ENCODE peak calls at places on chromosome 15, in five cellular contexts. Z, I, A, U and P are unnamed samples.

GRCh38 chr15:78445875-78446274 is 7.9 kb downstream of the IREB2 start:
- DNase-seq in Z (no peak), I (no peak), A (no peak), U (no peak), P (no peak)

GRCh38 chr15:60004019-60004845 is at the start of gene FOXB1:
- DNase-seq in Z (no peak), I (peak), A (peak), U (peak), P (no peak)

GRCh38 chr15:91538782-91539181 is 314.7 kb upstream of the SLCO3A1 start:
- DNase-seq in Z (no peak), I (no peak), A (no peak), U (no peak), P (no peak)

GRCh38 chr15:51775967-51776816 is 24.8 kb downstream of the TMOD2 start:
- DNase-seq in Z (peak), I (peak), A (peak), U (peak), P (peak)

GRCh38 chr15:38377547-38378161 is 76.3 kb upstream of the FAM98B start:
- DNase-seq in Z (peak), I (no peak), A (no peak), U (no peak), P (peak)

GRCh38 chr15:82043130-82043673 is 2.6 kb downstream of the MEX3B start:
- DNase-seq in Z (no peak), I (no peak), A (no peak), U (peak), P (no peak)

GRCh38 chr15:37096878-37097568 is 3.3 kb downstream of the MEIS2 start:
- DNase-seq in Z (peak), I (peak), A (no peak), U (no peak), P (peak)

GRCh38 chr15:37101634-37102314 is 1.4 kb upstream of the MEIS2 start:
- DNase-seq in Z (peak), I (peak), A (peak), U (peak), P (peak)

GRCh38 chr15:33068531-33068990 is 126.0 kb downstream of the FMN1 start:
- DNase-seq in Z (no peak), I (no peak), A (peak), U (no peak), P (peak)

GRCh38 chr15:63870403-63871209 is 36.9 kb upstream of the HERC1 start:
- DNase-seq in Z (peak), I (peak), A (peak), U (no peak), P (peak)

GRCh38 chr15:71916834-71917233 is 106.5 kb downstream of the NR2E3 start:
- DNase-seq in Z (no peak), I (no peak), A (peak), U (no peak), P (no peak)

GRCh38 chr15:92576597-92577200 is 78.9 kb downstream of the FAM174B start:
- DNase-seq in Z (no peak), I (no peak), A (no peak), U (peak), P (no peak)

GRCh38 chr15:84863480-84864428 is 20.7 kb upstream of the SLC28A1 start:
- DNase-seq in Z (no peak), I (no peak), A (no peak), U (no peak), P (no peak)

GRCh38 chr15:83358972-83359564 is 74.6 kb upstream of the BNC1 start:
- DNase-seq in Z (no peak), I (no peak), A (no peak), U (no peak), P (no peak)

GRCh38 chr15:100732359-100733055 is 130.1 kb downstream of the ASB7 start:
- DNase-seq in Z (peak), I (no peak), A (peak), U (peak), P (no peak)

GRCh38 chr15:51024735-51025453 is 69.8 kb downstream of the TNFAIP8L3 start:
- DNase-seq in Z (peak), I (no peak), A (no peak), U (no peak), P (no peak)

GRCh38 chr15:24734391-24734790 is 58.8 kb downstream of the NPAP1 start:
- DNase-seq in Z (no peak), I (no peak), A (no peak), U (no peak), P (no peak)

GRCh38 chr15:88018865-88019626 is 237.5 kb downstream of the NTRK3 start:
- DNase-seq in Z (no peak), I (no peak), A (peak), U (no peak), P (peak)

GRCh38 chr15:87269566-87269965 is 987.0 kb downstream of the NTRK3 start:
- DNase-seq in Z (no peak), I (no peak), A (peak), U (no peak), P (no peak)

GRCh38 chr15:59550961-59551360 is 60.6 kb upstream of the GCNT3 start:
- DNase-seq in Z (no peak), I (no peak), A (no peak), U (no peak), P (peak)

GRCh38 chr15:56496635-56497034 is 31.7 kb upstream of the MNS1 start:
- DNase-seq in Z (peak), I (peak), A (peak), U (no peak), P (peak)

GRCh38 chr15:63992300-63992699 is 54.0 kb downstream of the DAPK2 start:
- DNase-seq in Z (no peak), I (no peak), A (no peak), U (no peak), P (no peak)

GRCh38 chr15:42796955-42797779 is 60.2 kb upstream of the CDAN1 start:
- DNase-seq in Z (peak), I (no peak), A (no peak), U (no peak), P (no peak)

GRCh38 chr15:52262364-52262763 is 33.2 kb downstream of the MYO5C start:
- DNase-seq in Z (no peak), I (peak), A (no peak), U (no peak), P (peak)

GRCh38 chr15:96166223-96167200 is 164.0 kb upstream of the NR2F2 start:
- DNase-seq in Z (no peak), I (peak), A (no peak), U (no peak), P (no peak)

GRCh38 chr15:44527241-44527640 is 9.7 kb upstream of the EIF3J start:
- DNase-seq in Z (no peak), I (no peak), A (no peak), U (no peak), P (no peak)

GRCh38 chr15:99435138-99435695 is 130.6 kb upstream of the MEF2A start:
- DNase-seq in Z (no peak), I (no peak), A (no peak), U (peak), P (no peak)

GRCh38 chr15:35308802-35309201 is 223.7 kb upstream of the NANOGP8 start:
- DNase-seq in Z (peak), I (no peak), A (peak), U (no peak), P (peak)

GRCh38 chr15:87610366-87610765 is 646.2 kb downstream of the NTRK3 start:
- DNase-seq in Z (peak), I (no peak), A (peak), U (no peak), P (peak)

GRCh38 chr15:96321422-96322391 is 8.8 kb upstream of the NR2F2 start:
- DNase-seq in Z (peak), I (peak), A (no peak), U (peak), P (peak)

GRCh38 chr15:90557651-90558084 is 27.9 kb downstream of the CRTC3 start:
- DNase-seq in Z (peak), I (no peak), A (no peak), U (no peak), P (peak)

GRCh38 chr15:62873203-62873602 is 169.3 kb upstream of the TPM1 start:
- DNase-seq in Z (peak), I (no peak), A (peak), U (peak), P (no peak)

GRCh38 chr15:32856753-32857152 is 138.9 kb downstream of the GREM1 start:
- DNase-seq in Z (peak), I (no peak), A (peak), U (no peak), P (peak)

GRCh38 chr15:59174846-59175831 is 31.5 kb upstream of the LDHAL6B start:
- DNase-seq in Z (peak), I (peak), A (peak), U (peak), P (peak)

GRCh38 chr15:92020207-92020606 is 166.7 kb downstream of the SLCO3A1 start:
- DNase-seq in Z (no peak), I (no peak), A (no peak), U (no peak), P (no peak)

GRCh38 chr15:24955549-24955929 is 752 bp downstream of the SNRPN start:
- DNase-seq in Z (no peak), I (no peak), A (no peak), U (peak), P (no peak)

GRCh38 chr15:68252925-68253534 is 23.5 kb upstream of the CLN6 start:
- DNase-seq in Z (peak), I (peak), A (peak), U (no peak), P (peak)

GRCh38 chr15:91271565-91272153 is 171.6 kb downstream of the SV2B start:
- DNase-seq in Z (peak), I (peak), A (peak), U (peak), P (peak)

DNA sequence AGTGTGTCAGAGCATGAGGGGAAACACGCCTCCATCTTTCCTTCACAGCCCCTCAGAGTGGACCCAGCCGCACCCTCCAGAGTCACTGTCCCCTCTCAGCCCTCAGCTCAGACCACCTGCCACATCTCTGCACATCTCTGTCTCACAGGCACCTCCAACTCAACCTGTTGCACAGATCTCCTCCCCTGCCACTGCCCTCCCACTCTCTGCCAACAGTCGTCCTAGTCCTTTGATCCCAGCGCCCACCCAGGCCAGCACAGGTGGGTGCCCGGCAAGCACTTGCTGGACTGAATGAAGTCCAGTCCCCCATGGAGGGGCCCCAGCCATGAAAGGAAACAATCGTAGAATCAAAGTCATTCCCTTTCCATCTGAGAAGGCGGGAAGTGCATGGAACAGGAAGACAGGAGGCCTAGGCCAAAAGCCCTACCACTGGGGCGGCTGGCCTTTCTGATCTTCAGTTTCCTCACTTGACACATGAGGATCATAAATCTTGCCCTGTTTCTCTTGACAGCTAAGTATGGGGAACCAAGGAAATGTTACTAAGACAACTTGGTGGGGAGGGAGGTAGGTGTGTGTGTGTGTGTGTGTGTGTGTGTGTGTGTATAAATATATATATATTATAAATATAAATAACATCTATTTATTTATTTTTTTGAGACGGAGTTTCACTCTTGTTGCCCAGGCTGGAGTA is 28.1 kb downstream of the HCN4 start:
- DNase-seq in Z (no peak), I (no peak), A (no peak), U (no peak), P (no peak)
- H3K23ac ChIP-seq in Z (no peak), I (peak), A (no peak), U (no peak), P (no peak)

GRCh38 chr15:28192772-28193171 is 93.7 kb upstream of the OCA2 start:
- DNase-seq in Z (no peak), I (no peak), A (no peak), U (no peak), P (no peak)

GRCh38 chr15:28190391-28191174 is 91.5 kb upstream of the OCA2 start:
- DNase-seq in Z (no peak), I (no peak), A (no peak), U (no peak), P (no peak)

GRCh38 chr15:28191832-28192231 is 92.7 kb upstream of the OCA2 start:
- DNase-seq in Z (peak), I (peak), A (peak), U (no peak), P (peak)
- H3K4me3 ChIP-seq in Z (no peak), I (no peak), A (no peak), U (no peak), P (no peak)

GRCh38 chr15:81001180-81002003 is 669 bp downstream of the TLNRD1 start:
- DNase-seq in Z (peak), I (peak), A (peak), U (peak), P (peak)
- H3K14ac ChIP-seq in Z (peak), I (peak), A (peak), U (no peak), P (peak)

GRCh38 chr15:65028338-65028737 is 1.1 kb downstream of the MTFMT start:
- DNase-seq in Z (no peak), I (no peak), A (no peak), U (no peak), P (no peak)
- H3K23ac ChIP-seq in Z (peak), I (no peak), A (no peak), U (no peak), P (no peak)

DNA sequence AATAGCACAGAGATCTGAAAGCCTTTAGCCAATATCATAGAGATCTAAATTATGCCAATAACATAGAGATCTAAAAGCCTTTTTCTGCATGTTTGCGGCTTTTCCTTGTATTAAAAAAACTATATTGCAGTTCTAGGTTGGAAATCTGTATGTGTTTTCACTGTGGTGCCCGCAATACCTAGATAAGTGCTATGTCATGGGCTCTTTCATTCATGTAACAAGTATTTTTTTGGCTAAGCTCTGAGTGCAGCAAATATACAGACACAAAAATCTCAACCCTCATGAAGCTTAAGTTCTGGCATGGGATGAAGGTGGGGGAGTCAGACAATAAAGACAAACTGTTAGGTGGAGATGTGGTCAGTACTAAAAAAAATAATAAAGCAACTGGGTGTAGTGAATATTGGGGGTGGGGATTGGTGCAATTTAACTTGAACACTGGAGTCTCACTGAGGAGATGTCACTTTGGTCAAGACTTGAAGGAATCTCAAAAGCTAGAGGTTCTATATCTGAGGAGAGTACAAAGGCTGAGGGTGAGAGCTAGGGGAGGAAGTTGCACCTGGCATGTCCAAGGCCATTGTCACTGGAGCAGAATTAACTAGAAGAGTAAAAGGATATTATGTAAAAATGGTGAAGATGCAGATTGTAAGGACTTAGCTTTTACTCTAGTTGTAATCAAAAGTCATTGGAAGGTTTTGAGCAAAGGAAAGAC is 978 bp downstream of the BUB1B start:
- DNase-seq in Z (no peak), I (no peak), A (no peak), U (no peak), P (peak)
- H3K4me3 ChIP-seq in Z (peak), I (peak), A (no peak), U (peak), P (no peak)

GRCh38 chr15:85976102-85976501 is 103.6 kb upstream of the AGBL1 start:
- DNase-seq in Z (no peak), I (no peak), A (no peak), U (no peak), P (no peak)

GRCh38 chr15:85973584-85974347 is 105.9 kb upstream of the AGBL1 start:
- DNase-seq in Z (no peak), I (peak), A (no peak), U (no peak), P (no peak)

GRCh38 chr15:85972805-85973540 is 106.7 kb upstream of the AGBL1 start:
- DNase-seq in Z (no peak), I (no peak), A (no peak), U (no peak), P (no peak)

GRCh38 chr15:85974742-85975141 is 104.9 kb upstream of the AGBL1 start:
- DNase-seq in Z (no peak), I (no peak), A (no peak), U (no peak), P (no peak)

GRCh38 chr15:85974348-85974705 is 105.3 kb upstream of the AGBL1 start:
- DNase-seq in Z (no peak), I (no peak), A (peak), U (no peak), P (no peak)
- H3K14ac ChIP-seq in Z (no peak), I (no peak), A (no peak), U (no peak), P (no peak)

DNA sequence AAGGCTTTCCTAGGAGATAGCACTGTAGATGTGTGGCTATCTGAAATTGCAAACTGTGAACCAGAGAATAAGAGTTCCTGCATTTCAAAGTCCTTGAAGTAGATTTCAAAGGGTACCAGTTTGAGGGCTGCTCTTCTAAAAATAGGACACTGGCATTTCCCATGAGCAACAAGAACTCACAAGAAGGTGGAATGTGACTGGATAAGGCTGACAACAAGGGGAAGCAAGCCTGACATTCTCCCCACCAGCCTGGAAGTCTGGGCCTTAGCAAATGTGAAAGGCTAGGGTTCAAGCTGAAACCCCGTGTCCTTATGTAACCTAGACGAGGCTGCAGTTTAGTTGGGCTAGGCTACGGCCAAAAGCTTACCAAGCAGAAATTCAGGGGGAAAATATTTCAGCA is 18.7 kb upstream of the TJP1 start:
- DNase-seq in Z (no peak), I (no peak), A (no peak), U (no peak), P (peak)
- H3K23ac ChIP-seq in Z (no peak), I (no peak), A (no peak), U (no peak), P (no peak)

GRCh38 chr15:75043509-75044257 is 20.3 kb downstream of the PPCDC start:
- DNase-seq in Z (peak), I (no peak), A (peak), U (no peak), P (peak)
- H3K4me3 ChIP-seq in Z (no peak), I (no peak), A (no peak), U (no peak), P (peak)

GRCh38 chr15:89248584-89248983 is 4.8 kb downstream of the FANCI start:
- DNase-seq in Z (no peak), I (no peak), A (no peak), U (no peak), P (no peak)

GRCh38 chr15:89247441-89247840 is 3.7 kb downstream of the FANCI start:
- DNase-seq in Z (no peak), I (no peak), A (no peak), U (no peak), P (no peak)

GRCh38 chr15:89244512-89244869 is 712 bp downstream of the FANCI start:
- DNase-seq in Z (peak), I (no peak), A (no peak), U (no peak), P (peak)

GRCh38 chr15:89243046-89243690 is 611 bp upstream of the FANCI start:
- DNase-seq in Z (peak), I (no peak), A (no peak), U (no peak), P (no peak)

DNA sequence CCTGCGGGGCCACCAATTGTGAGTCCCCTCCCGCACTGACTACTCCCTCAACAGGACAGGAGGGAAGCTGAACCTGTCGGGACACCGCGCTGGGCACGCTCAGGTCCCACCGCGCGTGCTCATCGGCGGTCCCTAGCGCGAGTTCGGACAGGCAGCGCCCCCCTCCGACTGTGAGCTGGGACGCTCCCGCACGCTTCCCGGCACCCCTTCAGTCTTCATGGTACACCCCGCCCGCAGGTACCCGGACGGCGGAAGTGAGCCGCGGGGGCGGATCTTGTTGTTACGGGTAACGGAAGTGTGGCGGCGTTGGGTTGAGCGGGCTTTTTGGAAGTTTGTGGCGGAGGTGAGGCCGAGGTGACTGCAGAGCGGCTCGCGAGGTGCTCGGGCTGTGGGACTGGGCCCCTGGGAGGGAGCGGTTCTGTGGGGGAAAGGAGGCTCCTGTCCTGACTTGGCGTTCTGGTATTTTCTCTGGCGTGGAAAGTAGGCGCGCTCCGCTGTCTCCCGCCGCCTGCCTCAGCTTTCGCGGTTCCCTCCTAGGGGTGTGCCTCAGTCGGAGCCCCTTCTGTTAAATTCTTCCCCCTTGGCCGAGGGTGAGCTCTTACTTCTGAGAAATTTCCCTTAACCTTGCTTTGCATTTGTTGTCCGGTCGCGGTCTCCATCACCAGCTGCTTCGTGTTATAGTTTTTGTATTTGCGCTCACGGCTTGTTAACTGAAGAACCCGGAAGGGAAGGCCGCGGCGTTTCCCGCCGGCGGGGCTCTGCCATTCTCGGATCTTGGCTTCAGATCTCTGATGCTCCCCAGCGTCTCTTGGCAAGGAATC is at the start of gene FANCI:
- DNase-seq in Z (peak), I (peak), A (peak), U (peak), P (peak)
- H3K14ac ChIP-seq in Z (peak), I (no peak), A (peak), U (no peak), P (no peak)